ENCODE peak calls at places on chromosomes 4 and X, in seven cellular contexts. S is stomach, B is Panc1, Y is HCT116, J is transverse colon, N is endothelial cell of umbilical vein, M is suprapubic skin. U is an unnamed sample.

GRCh38 chr4:24973471-24974251 is 57.1 kb downstream of the LGI2 start:
- DNase-seq in M (no peak), B (no peak), Y (no peak), J (peak; percentile 44), S (peak; percentile 31), N (no peak), U (peak; percentile 37)

GRCh38 chrX:101051549-101052302 is at the start of gene TRMT2B:
- DNase-seq in M (peak; percentile 88), Y (peak; percentile 52), S (peak; percentile 80), N (peak; percentile 78), J (peak; percentile 87), B (peak; percentile 67), U (peak; percentile 82)

GRCh38 chr4:28518781-28519180 is 1658.1 kb downstream of the STIM2 start:
- DNase-seq in N (no peak), M (no peak), Y (no peak), S (no peak), B (no peak), J (no peak), U (no peak)

GRCh38 chrX:153628665-153629064 is 18.3 kb upstream of the DUSP9 start:
- DNase-seq in N (no peak), M (no peak), S (no peak), J (no peak), B (no peak), Y (no peak), U (peak; percentile 32)

GRCh38 chrX:137574102-137574783 is 8.3 kb downstream of the ZIC3 start:
- DNase-seq in S (no peak), J (no peak), Y (no peak), N (no peak), B (no peak), M (no peak), U (no peak)

GRCh38 chrX:24285082-24285481 is 28.8 kb downstream of the SUPT20HL2 start:
- DNase-seq in J (no peak), Y (no peak), M (no peak), S (no peak), N (no peak), B (no peak), U (no peak)

GRCh38 chrX:1390621-1391369 is 1.1 kb downstream of the SLC25A6 start:
- DNase-seq in J (peak; percentile 13), B (no peak), M (peak; percentile 63), S (peak; percentile 25), N (no peak), Y (no peak), U (peak; percentile 20)

GRCh38 chrX:39445336-39445735 is 644.1 kb downstream of the MID1IP1 start:
- DNase-seq in M (no peak), N (peak; percentile 14), J (peak; percentile 20), S (peak; percentile 40), B (no peak), Y (no peak), U (no peak)

GRCh38 chr4:3527101-3527913 is 4.9 kb downstream of the LRPAP1 start:
- DNase-seq in S (no peak), B (no peak), J (no peak), N (no peak), M (peak; percentile 47), Y (no peak), U (no peak)

GRCh38 chr4:23876418-23877089 is 13.3 kb downstream of the PPARGC1A start:
- DNase-seq in Y (no peak), J (peak; percentile 35), S (no peak), N (no peak), M (no peak), B (no peak), U (no peak)

GRCh38 chr4:148749403-148749802 is 307.2 kb upstream of the NR3C2 start:
- DNase-seq in B (no peak), J (no peak), S (no peak), Y (no peak), N (no peak), M (no peak), U (no peak)

GRCh38 chr4:2489841-2490552 is 21.1 kb downstream of the RNF4 start:
- DNase-seq in Y (no peak), M (no peak), N (peak; percentile 39), B (no peak), S (no peak), J (no peak), U (no peak)

GRCh38 chr4:2489081-2489805 is 20.3 kb downstream of the RNF4 start:
- DNase-seq in S (no peak), J (no peak), B (no peak), Y (no peak), N (no peak), M (no peak), U (no peak)

GRCh38 chr4:2484993-2485392 is 16.1 kb downstream of the RNF4 start:
- DNase-seq in S (peak; percentile 85), J (peak; percentile 85), M (peak; percentile 75), Y (no peak), B (no peak), N (peak; percentile 59), U (peak; percentile 94)

GRCh38 chr4:2486981-2487380 is 18.1 kb downstream of the RNF4 start:
- DNase-seq in B (no peak), Y (no peak), S (no peak), J (no peak), M (no peak), N (no peak), U (no peak)

DNA sequence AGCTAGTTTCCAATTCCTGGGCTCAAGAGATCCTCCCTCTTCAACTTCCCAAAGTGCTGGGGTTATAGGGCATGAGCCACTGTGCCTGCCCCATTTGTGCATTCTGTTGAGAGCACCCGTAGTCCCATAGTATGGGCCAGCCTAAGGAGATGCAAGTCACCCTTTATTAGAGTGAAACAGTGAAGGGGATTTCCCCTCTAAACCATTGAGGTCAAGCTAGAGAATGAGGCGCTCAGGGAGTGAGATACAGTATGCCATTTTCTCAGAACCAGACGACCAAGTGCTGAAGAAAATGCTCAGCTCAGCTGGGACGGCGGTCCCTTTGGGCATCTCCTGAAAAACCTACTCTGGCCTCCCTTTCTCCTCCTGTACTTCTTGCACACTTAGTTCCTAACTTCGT is 18.7 kb downstream of the RNF4 start:
- DNase-seq in J (no peak), S (no peak), M (no peak), N (no peak), B (no peak), Y (no peak), U (no peak)
- H3K4me1 ChIP-seq in J (peaks cover 58% of the 10 kb centered on the region), S (peaks cover 63% of the 10 kb centered on the region), M (peaks cover 65% of the 10 kb centered on the region), N (peaks cover 40% of the 10 kb centered on the region), B (no peaks in the 10 kb centered on the region), Y (no peaks in the 10 kb centered on the region), U (peaks cover 63% of the 10 kb centered on the region)

DNA sequence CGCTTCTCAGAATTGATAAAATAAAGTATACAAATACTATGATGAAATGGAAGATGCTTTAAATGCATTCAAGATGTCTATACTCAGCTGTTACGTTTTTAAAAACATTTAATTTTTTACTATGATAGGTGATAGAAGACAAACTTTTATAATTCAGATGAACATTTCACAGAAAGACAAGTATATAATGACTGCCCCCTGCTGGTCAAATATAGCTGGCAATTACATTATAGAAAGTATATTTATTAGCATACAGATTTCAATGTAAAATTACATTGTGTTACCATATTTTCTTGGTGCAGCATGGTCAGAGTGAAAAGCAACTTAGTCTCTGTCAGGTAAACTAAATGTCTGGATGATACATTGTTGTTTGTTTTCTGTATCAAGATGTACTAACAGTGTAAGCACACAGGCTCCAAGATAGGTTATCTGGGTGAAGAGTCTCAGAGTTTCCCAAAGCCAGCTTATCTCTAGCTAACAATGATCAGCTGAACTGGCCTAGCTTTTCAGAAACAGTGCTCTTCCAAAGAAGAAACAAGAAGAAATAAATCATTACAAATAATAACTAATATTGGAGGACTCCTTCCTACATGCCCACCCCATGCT is 54.1 kb downstream of the SRPX start:
- DNase-seq in N (peak; percentile 26), J (no peak), M (no peak), Y (peak; percentile 3), B (no peak), S (no peak), U (no peak)
- TF ChIP-seq CTCF in N (peak; percentile 10), J (peak; percentile 52), M (peak; percentile 38), Y (peak; percentile 31), B (peak; percentile 44), S (peak; percentile 51), U (peak; percentile 53)

GRCh38 chrX:110748256-110748811 is 47.3 kb downstream of the CHRDL1 start:
- DNase-seq in J (no peak), Y (no peak), S (no peak), B (no peak), M (no peak), N (no peak), U (no peak)
- TF ChIP-seq POLR2AphosphoS5 in J (no peak), Y (no peak), S (no peak), B (no peak), M (no peak), N (no peak), U (no peak)

DNA sequence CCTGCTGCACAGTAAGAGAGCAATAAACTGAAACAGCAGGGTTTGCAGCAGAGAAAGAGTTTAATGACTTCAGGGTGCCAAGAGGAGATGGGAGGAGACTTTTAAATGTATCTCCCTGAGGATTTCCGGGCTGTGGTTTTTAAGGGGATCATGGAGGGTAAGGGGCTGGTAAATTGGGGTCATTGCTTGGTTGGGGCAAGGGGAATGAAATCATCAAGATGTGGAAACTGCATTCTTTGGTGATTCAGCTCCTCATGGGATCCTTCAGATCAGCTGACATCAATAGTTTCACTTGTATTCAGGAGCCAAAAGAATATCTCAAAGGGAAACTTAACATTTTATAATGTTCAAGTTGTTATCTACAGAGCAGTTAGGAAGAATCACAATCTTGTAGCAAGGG is 174.3 kb upstream of the ANXA10 start:
- DNase-seq in S (no peak), M (no peak), N (no peak), B (no peak), J (no peak), Y (no peak), U (no peak)
- H3K4me1 ChIP-seq in S (no peaks in the 10 kb centered on the region), M (no peaks in the 10 kb centered on the region), N (no peaks in the 10 kb centered on the region), B (no peaks in the 10 kb centered on the region), J (no peaks in the 10 kb centered on the region), Y (no peaks in the 10 kb centered on the region), U (no peaks in the 10 kb centered on the region)

DNA sequence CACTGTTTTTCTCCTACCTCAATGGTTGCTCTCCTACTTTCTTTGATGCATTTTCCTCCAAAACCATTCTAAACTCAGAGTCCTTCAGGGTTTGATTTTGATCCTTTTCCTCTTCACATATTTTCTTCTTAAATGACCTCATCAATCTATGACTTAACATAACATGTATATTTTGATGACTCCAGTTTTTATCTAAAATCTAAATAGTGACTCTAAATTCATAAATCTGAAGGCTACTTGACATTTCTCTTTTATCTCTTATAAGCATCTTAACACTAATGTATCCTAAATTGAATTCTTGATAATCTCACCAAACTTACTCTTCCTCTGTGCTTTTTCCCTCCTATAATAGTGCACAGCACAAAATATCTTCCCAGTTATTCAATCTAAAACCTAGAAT is 4.7 kb upstream of the ARHGEF38 start:
- DNase-seq in Y (no peak), J (no peak), B (no peak), S (no peak), M (no peak), N (no peak), U (no peak)
- TF ChIP-seq CTCF in Y (no peak), J (no peak), B (no peak), S (no peak), M (no peak), N (no peak), U (no peak)

DNA sequence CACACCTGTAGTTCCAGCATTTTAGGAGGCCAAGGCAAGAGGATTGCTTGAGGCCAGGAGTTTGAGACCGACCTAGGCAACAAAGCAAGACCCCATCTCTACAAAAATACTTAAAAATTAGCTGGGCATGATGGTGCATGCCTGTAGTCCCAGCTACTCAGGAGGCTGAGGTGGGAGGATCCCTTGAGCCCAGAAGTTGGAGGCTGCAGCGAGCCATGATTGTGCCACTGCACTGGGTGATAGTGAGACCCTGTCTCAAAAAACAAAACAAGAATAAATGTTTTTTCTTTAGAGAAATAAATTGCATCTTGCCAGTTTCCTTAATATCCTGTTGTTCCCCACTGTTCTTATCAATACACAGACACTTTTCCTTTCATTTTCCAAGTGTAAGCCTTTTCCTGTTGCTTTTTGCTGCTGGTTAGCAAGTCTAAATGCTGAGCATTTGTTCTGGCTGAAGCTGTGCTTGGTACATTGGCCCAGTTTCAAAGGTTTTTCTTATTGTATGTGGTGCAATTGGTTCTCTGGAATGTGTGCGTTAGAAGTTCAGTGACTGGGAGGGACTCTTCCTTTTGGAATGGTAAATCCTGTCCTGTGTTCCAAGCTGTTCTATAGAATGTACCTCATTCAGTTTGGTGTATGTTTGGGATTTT is 98.2 kb downstream of the AFF1 start:
- DNase-seq in B (no peak), N (peak; percentile 94), M (no peak), S (no peak), Y (no peak), J (no peak), U (no peak)
- TF ChIP-seq POLR2AphosphoS5 in B (no peak), N (no peak), M (no peak), S (peak; percentile 70), Y (no peak), J (no peak), U (no peak)

U was measured in upper lobe of left lung.